ENCODE peak calls at places on chromosomes 16 and 17, in six cellular contexts. One of them, this sample, is unnamed.

GRCh38 chr16:75472908-75473877 is 8.7 kb upstream of the TMEM170A start:
- DNase-seq in GM03348: no peak
- DNase-seq in non-pigmented ciliary epithelial cell: no peak
- DNase-seq in NCI-H1436: no peak
- DNase-seq in activated CD4-positive, alpha-beta T cell treated with anti-CD3 and anti-CD28 coated beads for 1 hour: no peak
- DNase-seq in KBM-7: no peak
- DNase-seq in this sample: no peak

GRCh38 chr17:75130632-75131277 is 787 bp downstream of the NT5C start:
- DNase-seq in GM03348: peak
- DNase-seq in non-pigmented ciliary epithelial cell: no peak
- DNase-seq in NCI-H1436: peak
- DNase-seq in activated CD4-positive, alpha-beta T cell treated with anti-CD3 and anti-CD28 coated beads for 1 hour: peak
- DNase-seq in KBM-7: peak
- DNase-seq in this sample: peak

GRCh38 chr17:14793237-14793636 is 471.9 kb downstream of the PMP22 start:
- DNase-seq in GM03348: peak
- DNase-seq in non-pigmented ciliary epithelial cell: no peak
- DNase-seq in NCI-H1436: no peak
- DNase-seq in activated CD4-positive, alpha-beta T cell treated with anti-CD3 and anti-CD28 coated beads for 1 hour: no peak
- DNase-seq in KBM-7: no peak
- DNase-seq in this sample: no peak

GRCh38 chr16:79560923-79561322 is 39.6 kb downstream of the MAF start:
- DNase-seq in GM03348: no peak
- DNase-seq in non-pigmented ciliary epithelial cell: no peak
- DNase-seq in NCI-H1436: no peak
- DNase-seq in activated CD4-positive, alpha-beta T cell treated with anti-CD3 and anti-CD28 coated beads for 1 hour: no peak
- DNase-seq in KBM-7: no peak
- DNase-seq in this sample: no peak

GRCh38 chr17:7383742-7384488 is 3.0 kb downstream of the TNK1 start:
- DNase-seq in GM03348: peak
- DNase-seq in non-pigmented ciliary epithelial cell: no peak
- DNase-seq in NCI-H1436: no peak
- DNase-seq in activated CD4-positive, alpha-beta T cell treated with anti-CD3 and anti-CD28 coated beads for 1 hour: peak
- DNase-seq in KBM-7: no peak
- DNase-seq in this sample: peak

GRCh38 chr16:80974649-80975376 is 31.9 kb downstream of the CMC2 start:
- DNase-seq in GM03348: no peak
- DNase-seq in non-pigmented ciliary epithelial cell: no peak
- DNase-seq in NCI-H1436: no peak
- DNase-seq in activated CD4-positive, alpha-beta T cell treated with anti-CD3 and anti-CD28 coated beads for 1 hour: no peak
- DNase-seq in KBM-7: peak
- DNase-seq in this sample: no peak

GRCh38 chr16:23354246-23354645 is 52.1 kb downstream of the SCNN1B start:
- DNase-seq in GM03348: no peak
- DNase-seq in non-pigmented ciliary epithelial cell: no peak
- DNase-seq in NCI-H1436: no peak
- DNase-seq in activated CD4-positive, alpha-beta T cell treated with anti-CD3 and anti-CD28 coated beads for 1 hour: no peak
- DNase-seq in KBM-7: no peak
- DNase-seq in this sample: peak

GRCh38 chr17:29720471-29720990 is 97.8 kb upstream of the CORO6 start:
- DNase-seq in GM03348: no peak
- DNase-seq in non-pigmented ciliary epithelial cell: no peak
- DNase-seq in NCI-H1436: no peak
- DNase-seq in activated CD4-positive, alpha-beta T cell treated with anti-CD3 and anti-CD28 coated beads for 1 hour: no peak
- DNase-seq in KBM-7: peak
- DNase-seq in this sample: no peak

GRCh38 chr17:56031636-56032035 is 121.6 kb upstream of the ANKFN1 start:
- DNase-seq in GM03348: no peak
- DNase-seq in non-pigmented ciliary epithelial cell: no peak
- DNase-seq in NCI-H1436: no peak
- DNase-seq in activated CD4-positive, alpha-beta T cell treated with anti-CD3 and anti-CD28 coated beads for 1 hour: no peak
- DNase-seq in KBM-7: no peak
- DNase-seq in this sample: no peak

GRCh38 chr17:8468988-8469387 is 33.3 kb downstream of the NDEL1 start:
- DNase-seq in GM03348: peak
- DNase-seq in non-pigmented ciliary epithelial cell: no peak
- DNase-seq in NCI-H1436: no peak
- DNase-seq in activated CD4-positive, alpha-beta T cell treated with anti-CD3 and anti-CD28 coated beads for 1 hour: no peak
- DNase-seq in KBM-7: no peak
- DNase-seq in this sample: no peak

GRCh38 chr16:47731252-47731651 is 270.1 kb downstream of the PHKB start:
- DNase-seq in GM03348: peak
- DNase-seq in non-pigmented ciliary epithelial cell: peak
- DNase-seq in NCI-H1436: no peak
- DNase-seq in activated CD4-positive, alpha-beta T cell treated with anti-CD3 and anti-CD28 coated beads for 1 hour: no peak
- DNase-seq in KBM-7: no peak
- DNase-seq in this sample: no peak

GRCh38 chr16:69818811-69819587 is 56.9 kb downstream of the WWP2 start:
- DNase-seq in GM03348: no peak
- DNase-seq in non-pigmented ciliary epithelial cell: no peak
- DNase-seq in NCI-H1436: no peak
- DNase-seq in activated CD4-positive, alpha-beta T cell treated with anti-CD3 and anti-CD28 coated beads for 1 hour: no peak
- DNase-seq in KBM-7: no peak
- DNase-seq in this sample: no peak

GRCh38 chr17:37476431-37477130 is 13.1 kb upstream of the DUSP14 start:
- DNase-seq in GM03348: peak
- DNase-seq in non-pigmented ciliary epithelial cell: no peak
- DNase-seq in NCI-H1436: no peak
- DNase-seq in activated CD4-positive, alpha-beta T cell treated with anti-CD3 and anti-CD28 coated beads for 1 hour: no peak
- DNase-seq in KBM-7: no peak
- DNase-seq in this sample: no peak

GRCh38 chr17:77445030-77445907 is 304.5 kb downstream of the SEC14L1 start:
- DNase-seq in GM03348: peak
- DNase-seq in non-pigmented ciliary epithelial cell: no peak
- DNase-seq in NCI-H1436: no peak
- DNase-seq in activated CD4-positive, alpha-beta T cell treated with anti-CD3 and anti-CD28 coated beads for 1 hour: peak
- DNase-seq in KBM-7: peak
- DNase-seq in this sample: no peak

GRCh38 chr17:43917348-43918025 is 10.2 kb upstream of the MPP2 start:
- DNase-seq in GM03348: no peak
- DNase-seq in non-pigmented ciliary epithelial cell: no peak
- DNase-seq in NCI-H1436: no peak
- DNase-seq in activated CD4-positive, alpha-beta T cell treated with anti-CD3 and anti-CD28 coated beads for 1 hour: peak
- DNase-seq in KBM-7: peak
- DNase-seq in this sample: peak

GRCh38 chr17:18259621-18260331 is 686 bp upstream of the MIEF2 start:
- DNase-seq in GM03348: no peak
- DNase-seq in non-pigmented ciliary epithelial cell: no peak
- DNase-seq in NCI-H1436: no peak
- DNase-seq in activated CD4-positive, alpha-beta T cell treated with anti-CD3 and anti-CD28 coated beads for 1 hour: no peak
- DNase-seq in KBM-7: no peak
- DNase-seq in this sample: no peak

GRCh38 chr17:81508639-81509047 is 4.0 kb downstream of the ACTG1 start:
- DNase-seq in GM03348: peak
- DNase-seq in non-pigmented ciliary epithelial cell: no peak
- DNase-seq in NCI-H1436: no peak
- DNase-seq in activated CD4-positive, alpha-beta T cell treated with anti-CD3 and anti-CD28 coated beads for 1 hour: no peak
- DNase-seq in KBM-7: no peak
- DNase-seq in this sample: no peak

GRCh38 chr16:52050418-52050817 is 496.5 kb downstream of the TOX3 start:
- DNase-seq in GM03348: no peak
- DNase-seq in non-pigmented ciliary epithelial cell: no peak
- DNase-seq in NCI-H1436: no peak
- DNase-seq in activated CD4-positive, alpha-beta T cell treated with anti-CD3 and anti-CD28 coated beads for 1 hour: no peak
- DNase-seq in KBM-7: no peak
- DNase-seq in this sample: no peak

GRCh38 chr16:79348521-79349306 is 251.8 kb downstream of the MAF start:
- DNase-seq in GM03348: no peak
- DNase-seq in non-pigmented ciliary epithelial cell: no peak
- DNase-seq in NCI-H1436: no peak
- DNase-seq in activated CD4-positive, alpha-beta T cell treated with anti-CD3 and anti-CD28 coated beads for 1 hour: no peak
- DNase-seq in KBM-7: no peak
- DNase-seq in this sample: no peak

GRCh38 chr16:87331241-87331801 is 14.1 kb upstream of the C16orf95 start:
- DNase-seq in GM03348: no peak
- DNase-seq in non-pigmented ciliary epithelial cell: no peak
- DNase-seq in NCI-H1436: no peak
- DNase-seq in activated CD4-positive, alpha-beta T cell treated with anti-CD3 and anti-CD28 coated beads for 1 hour: no peak
- DNase-seq in KBM-7: no peak
- DNase-seq in this sample: peak

GRCh38 chr16:54240180-54241125 is 46.1 kb downstream of the IRX3 start:
- DNase-seq in GM03348: peak
- DNase-seq in non-pigmented ciliary epithelial cell: no peak
- DNase-seq in NCI-H1436: no peak
- DNase-seq in activated CD4-positive, alpha-beta T cell treated with anti-CD3 and anti-CD28 coated beads for 1 hour: no peak
- DNase-seq in KBM-7: no peak
- DNase-seq in this sample: no peak

GRCh38 chr16:9092282-9092962 is 978 bp downstream of the HAPSTR1 start:
- DNase-seq in GM03348: peak
- DNase-seq in non-pigmented ciliary epithelial cell: no peak
- DNase-seq in NCI-H1436: no peak
- DNase-seq in activated CD4-positive, alpha-beta T cell treated with anti-CD3 and anti-CD28 coated beads for 1 hour: peak
- DNase-seq in KBM-7: no peak
- DNase-seq in this sample: peak

GRCh38 chr17:82457790-82458129 is 781 bp upstream of the NARF start:
- DNase-seq in GM03348: no peak
- DNase-seq in non-pigmented ciliary epithelial cell: no peak
- DNase-seq in NCI-H1436: no peak
- DNase-seq in activated CD4-positive, alpha-beta T cell treated with anti-CD3 and anti-CD28 coated beads for 1 hour: no peak
- DNase-seq in KBM-7: no peak
- DNase-seq in this sample: no peak

GRCh38 chr16:48126801-48127644 is 28.8 kb downstream of the ABCC12 start:
- DNase-seq in GM03348: peak
- DNase-seq in non-pigmented ciliary epithelial cell: peak
- DNase-seq in NCI-H1436: peak
- DNase-seq in activated CD4-positive, alpha-beta T cell treated with anti-CD3 and anti-CD28 coated beads for 1 hour: no peak
- DNase-seq in KBM-7: no peak
- DNase-seq in this sample: peak

GRCh38 chr17:28018439-28019070 is 23.9 kb upstream of the NLK start:
- DNase-seq in GM03348: no peak
- DNase-seq in non-pigmented ciliary epithelial cell: no peak
- DNase-seq in NCI-H1436: no peak
- DNase-seq in activated CD4-positive, alpha-beta T cell treated with anti-CD3 and anti-CD28 coated beads for 1 hour: no peak
- DNase-seq in KBM-7: no peak
- DNase-seq in this sample: no peak